ENCODE peak calls at places on chromosomes 5 and 9, in four cellular contexts. One of them, this sample, is unnamed.

GRCh38 chr5:111237470-111237869 is 13.3 kb downstream of the CAMK4 start:
- DNase-seq in H9: no peak
- DNase-seq in AG04450: no peak
- DNase-seq in endothelial cell: no peak
- DNase-seq in this sample: no peak

GRCh38 chr5:72955143-72955767 is 586 bp upstream of the FCHO2 start:
- DNase-seq in H9: peak
- DNase-seq in AG04450: no peak
- DNase-seq in endothelial cell: peak
- DNase-seq in this sample: peak

GRCh38 chr5:119537704-119538103 is 85.4 kb downstream of the HSD17B4 start:
- DNase-seq in H9: no peak
- DNase-seq in AG04450: no peak
- DNase-seq in endothelial cell: no peak
- DNase-seq in this sample: no peak

GRCh38 chr5:16074358-16074757 is 105.2 kb downstream of the MARCHF11 start:
- DNase-seq in H9: no peak
- DNase-seq in AG04450: no peak
- DNase-seq in endothelial cell: no peak
- DNase-seq in this sample: no peak

GRCh38 chr9:21252727-21253547 is 13.1 kb upstream of the IFNA14 start:
- DNase-seq in H9: no peak
- DNase-seq in AG04450: no peak
- DNase-seq in endothelial cell: peak
- DNase-seq in this sample: peak

GRCh38 chr5:132245593-132245992 is 11.9 kb upstream of the PDLIM4 start:
- DNase-seq in H9: no peak
- DNase-seq in AG04450: no peak
- DNase-seq in endothelial cell: no peak
- DNase-seq in this sample: no peak

GRCh38 chr5:169300468-169301385 is at the start of gene SLIT3:
- DNase-seq in H9: peak
- DNase-seq in AG04450: no peak
- DNase-seq in endothelial cell: peak
- DNase-seq in this sample: no peak

GRCh38 chr9:12781334-12781733 is 6.5 kb downstream of the LURAP1L start:
- DNase-seq in H9: no peak
- DNase-seq in AG04450: no peak
- DNase-seq in endothelial cell: no peak
- DNase-seq in this sample: no peak

GRCh38 chr9:127525426-127526188 is 74.3 kb downstream of the LRSAM1 start:
- DNase-seq in H9: no peak
- DNase-seq in AG04450: no peak
- DNase-seq in endothelial cell: no peak
- DNase-seq in this sample: no peak

GRCh38 chr9:115945009-115945431 is 208.6 kb upstream of the PAPPA start:
- DNase-seq in H9: no peak
- DNase-seq in AG04450: no peak
- DNase-seq in endothelial cell: no peak
- DNase-seq in this sample: no peak

GRCh38 chr5:157463621-157464407 is 3.8 kb downstream of the NIPAL4 start:
- DNase-seq in H9: no peak
- DNase-seq in AG04450: no peak
- DNase-seq in endothelial cell: no peak
- DNase-seq in this sample: no peak

GRCh38 chr9:95494416-95495371 is 22.1 kb downstream of the PTCH1 start:
- DNase-seq in H9: peak
- DNase-seq in AG04450: no peak
- DNase-seq in endothelial cell: no peak
- DNase-seq in this sample: no peak

GRCh38 chr5:143554918-143555477 is 151.5 kb upstream of the NR3C1 start:
- DNase-seq in H9: no peak
- DNase-seq in AG04450: peak
- DNase-seq in endothelial cell: no peak
- DNase-seq in this sample: no peak

GRCh38 chr5:61631438-61631941 is 299.4 kb downstream of the ZSWIM6 start:
- DNase-seq in H9: no peak
- DNase-seq in AG04450: no peak
- DNase-seq in endothelial cell: no peak
- DNase-seq in this sample: no peak

GRCh38 chr9:16082796-16083195 is 530.0 kb downstream of the CCDC171 start:
- DNase-seq in H9: no peak
- DNase-seq in AG04450: no peak
- DNase-seq in endothelial cell: no peak
- DNase-seq in this sample: no peak

GRCh38 chr9:91834740-91835139 is 115.3 kb downstream of the ROR2 start:
- DNase-seq in H9: no peak
- DNase-seq in AG04450: no peak
- DNase-seq in endothelial cell: no peak
- DNase-seq in this sample: no peak

GRCh38 chr5:466661-467310 is 23.8 kb downstream of the EXOC3 start:
- DNase-seq in H9: no peak
- DNase-seq in AG04450: no peak
- DNase-seq in endothelial cell: no peak
- DNase-seq in this sample: no peak

GRCh38 chr5:175718401-175719108 is 60.7 kb downstream of the HRH2 start:
- DNase-seq in H9: no peak
- DNase-seq in AG04450: no peak
- DNase-seq in endothelial cell: peak
- DNase-seq in this sample: peak

GRCh38 chr9:123952631-123953147 is 22.8 kb upstream of the DENND1A start:
- DNase-seq in H9: no peak
- DNase-seq in AG04450: no peak
- DNase-seq in endothelial cell: no peak
- DNase-seq in this sample: no peak

GRCh38 chr9:134526798-134527492 is 114.7 kb upstream of the COL5A1 start:
- DNase-seq in H9: no peak
- DNase-seq in AG04450: no peak
- DNase-seq in endothelial cell: no peak
- DNase-seq in this sample: no peak

GRCh38 chr5:73917433-73917832 is 291.4 kb downstream of the ARHGEF28 start:
- DNase-seq in H9: no peak
- DNase-seq in AG04450: no peak
- DNase-seq in endothelial cell: no peak
- DNase-seq in this sample: peak

GRCh38 chr5:157511656-157512644 is 51.9 kb downstream of the NIPAL4 start:
- DNase-seq in H9: no peak
- DNase-seq in AG04450: peak
- DNase-seq in endothelial cell: no peak
- DNase-seq in this sample: peak

GRCh38 chr5:179435731-179436315 is 90.6 kb upstream of the ADAMTS2 start:
- DNase-seq in H9: no peak
- DNase-seq in AG04450: no peak
- DNase-seq in endothelial cell: no peak
- DNase-seq in this sample: no peak

GRCh38 chr5:8726383-8727036 is 819.4 kb downstream of the SEMA5A start:
- DNase-seq in H9: peak
- DNase-seq in AG04450: no peak
- DNase-seq in endothelial cell: no peak
- DNase-seq in this sample: no peak

GRCh38 chr9:4417578-4418325 is 72.5 kb upstream of the SLC1A1 start:
- DNase-seq in H9: no peak
- DNase-seq in AG04450: no peak
- DNase-seq in endothelial cell: no peak
- DNase-seq in this sample: no peak

GRCh38 chr5:106374956-106375355 is 1295.8 kb downstream of the EFNA5 start:
- DNase-seq in H9: no peak
- DNase-seq in AG04450: no peak
- DNase-seq in endothelial cell: no peak
- DNase-seq in this sample: no peak

GRCh38 chr5:77952811-77953210 is 176.7 kb upstream of the TBCA start:
- DNase-seq in H9: no peak
- DNase-seq in AG04450: no peak
- DNase-seq in endothelial cell: no peak
- DNase-seq in this sample: no peak

GRCh38 chr9:106920701-106921283 is 57.8 kb downstream of the ZNF462 start:
- DNase-seq in H9: no peak
- DNase-seq in AG04450: no peak
- DNase-seq in endothelial cell: no peak
- DNase-seq in this sample: no peak

GRCh38 chr5:33059081-33059480 is 348.0 kb downstream of the NPR3 start:
- DNase-seq in H9: no peak
- DNase-seq in AG04450: no peak
- DNase-seq in endothelial cell: no peak
- DNase-seq in this sample: no peak

GRCh38 chr5:172725785-172726184 is 45.2 kb downstream of the DUSP1 start:
- DNase-seq in H9: no peak
- DNase-seq in AG04450: no peak
- DNase-seq in endothelial cell: no peak
- DNase-seq in this sample: no peak

GRCh38 chr5:123511290-123511647 is 708 bp upstream of the CSNK1G3 start:
- DNase-seq in H9: no peak
- DNase-seq in AG04450: no peak
- DNase-seq in endothelial cell: no peak
- DNase-seq in this sample: no peak

GRCh38 chr5:161115941-161116340 is 263.9 kb upstream of the ATP10B start:
- DNase-seq in H9: no peak
- DNase-seq in AG04450: no peak
- DNase-seq in endothelial cell: no peak
- DNase-seq in this sample: no peak

GRCh38 chr9:108776920-108777650 is 78.7 kb downstream of the ACTL7B start:
- DNase-seq in H9: no peak
- DNase-seq in AG04450: no peak
- DNase-seq in endothelial cell: no peak
- DNase-seq in this sample: peak

GRCh38 chr9:3330792-3331420 is 194.9 kb downstream of the RFX3 start:
- DNase-seq in H9: no peak
- DNase-seq in AG04450: no peak
- DNase-seq in endothelial cell: no peak
- DNase-seq in this sample: no peak

GRCh38 chr5:58462623-58463230 is 2.8 kb upstream of the PLK2 start:
- DNase-seq in H9: no peak
- DNase-seq in AG04450: no peak
- DNase-seq in endothelial cell: peak
- DNase-seq in this sample: no peak

This sample was measured in upper lobe of left lung.